ENCODE peak calls at places on chromosomes 4 and X, in five cellular contexts. One of them, this sample, is unnamed.

GRCh38 chrX:135484636-135485289 is 35.7 kb upstream of the INTS6L start:
- DNase-seq in astrocyte of the cerebellum: peak; percentile 32
- DNase-seq in AG10803: peak; percentile 70
- DNase-seq in AG09309: peak; percentile 31
- DNase-seq in SK-N-SH: peak; percentile 21
- DNase-seq in this sample: no peak

GRCh38 chr4:109410226-109410625 is 23.4 kb upstream of the SEC24B start:
- DNase-seq in SK-N-SH: no peak
- DNase-seq in astrocyte of the cerebellum: no peak
- DNase-seq in AG10803: no peak
- DNase-seq in AG09309: no peak
- DNase-seq in this sample: no peak

GRCh38 chr4:88008133-88008621 is 742 bp downstream of the PKD2 start:
- DNase-seq in AG10803: peak; percentile 50
- DNase-seq in AG09309: no peak
- DNase-seq in astrocyte of the cerebellum: no peak
- DNase-seq in SK-N-SH: peak; percentile 81
- DNase-seq in this sample: no peak

GRCh38 chr4:2253160-2254084 is 8.5 kb downstream of the MXD4 start:
- DNase-seq in AG10803: no peak
- DNase-seq in AG09309: no peak
- DNase-seq in SK-N-SH: peak; percentile 21
- DNase-seq in astrocyte of the cerebellum: no peak
- DNase-seq in this sample: no peak

GRCh38 chr4:55291227-55291629 is 54.8 kb upstream of the SRD5A3 start:
- DNase-seq in AG10803: peak; percentile 6
- DNase-seq in AG09309: no peak
- DNase-seq in SK-N-SH: no peak
- DNase-seq in astrocyte of the cerebellum: no peak
- DNase-seq in this sample: no peak

GRCh38 chrX:148501121-148502066 is 977 bp downstream of the AFF2 start:
- DNase-seq in AG09309: no peak
- DNase-seq in AG10803: peak; percentile 0
- DNase-seq in SK-N-SH: peak; percentile 25
- DNase-seq in astrocyte of the cerebellum: no peak
- DNase-seq in this sample: no peak

GRCh38 chrX:109635151-109635550 is 10.2 kb upstream of the KCNE5 start:
- DNase-seq in astrocyte of the cerebellum: no peak
- DNase-seq in AG09309: no peak
- DNase-seq in SK-N-SH: peak; percentile 32
- DNase-seq in AG10803: peak; percentile 4
- DNase-seq in this sample: no peak

GRCh38 chr4:75494563-75494962 is 19.6 kb downstream of the RCHY1 start:
- DNase-seq in SK-N-SH: no peak
- DNase-seq in AG10803: peak; percentile 84
- DNase-seq in AG09309: peak; percentile 71
- DNase-seq in astrocyte of the cerebellum: peak; percentile 40
- DNase-seq in this sample: no peak

GRCh38 chr4:148893095-148893494 is 450.9 kb upstream of the NR3C2 start:
- DNase-seq in astrocyte of the cerebellum: no peak
- DNase-seq in SK-N-SH: no peak
- DNase-seq in AG10803: no peak
- DNase-seq in AG09309: no peak
- DNase-seq in this sample: peak; percentile 16

GRCh38 chr4:11424000-11424399 is 4.7 kb downstream of the HS3ST1 start:
- DNase-seq in SK-N-SH: peak; percentile 53
- DNase-seq in AG09309: no peak
- DNase-seq in astrocyte of the cerebellum: no peak
- DNase-seq in AG10803: no peak
- DNase-seq in this sample: no peak

GRCh38 chr4:3783691-3784306 is 17.6 kb downstream of the ADRA2C start:
- DNase-seq in SK-N-SH: no peak
- DNase-seq in astrocyte of the cerebellum: no peak
- DNase-seq in AG10803: no peak
- DNase-seq in AG09309: no peak
- DNase-seq in this sample: no peak

GRCh38 chr4:15400911-15401671 is 26.7 kb upstream of the C1QTNF7 start:
- DNase-seq in AG10803: peak; percentile 96
- DNase-seq in astrocyte of the cerebellum: no peak
- DNase-seq in SK-N-SH: peak; percentile 4
- DNase-seq in AG09309: peak; percentile 76
- DNase-seq in this sample: no peak

GRCh38 chr4:124061413-124061812 is 651.1 kb downstream of the ANKRD50 start:
- DNase-seq in AG09309: no peak
- DNase-seq in AG10803: peak; percentile 80
- DNase-seq in SK-N-SH: no peak
- DNase-seq in astrocyte of the cerebellum: peak; percentile 94
- DNase-seq in this sample: peak; percentile 56

GRCh38 chrX:148530464-148531077 is 30.2 kb downstream of the AFF2 start:
- DNase-seq in AG09309: peak; percentile 2
- DNase-seq in SK-N-SH: no peak
- DNase-seq in AG10803: peak; percentile 29
- DNase-seq in astrocyte of the cerebellum: peak; percentile 11
- DNase-seq in this sample: no peak

GRCh38 chr4:125368161-125368560 is 53.4 kb downstream of the FAT4 start:
- DNase-seq in SK-N-SH: peak; percentile 1
- DNase-seq in astrocyte of the cerebellum: peak; percentile 23
- DNase-seq in AG10803: peak; percentile 21
- DNase-seq in AG09309: no peak
- DNase-seq in this sample: peak; percentile 37
- H3K4me3 ChIP-seq in SK-N-SH: peak overlapping the region; percentile 27
- H3K4me3 ChIP-seq in astrocyte of the cerebellum: no peak overlapping the region
- H3K4me3 ChIP-seq in AG10803: peak overlapping the region; percentile 14
- H3K4me3 ChIP-seq in AG09309: no peak overlapping the region
- H3K4me3 ChIP-seq in this sample: no peak overlapping the region

GRCh38 chrX:119887721-119888425 is 7.8 kb upstream of the AKAP14 start:
- DNase-seq in SK-N-SH: peak; percentile 86
- DNase-seq in astrocyte of the cerebellum: no peak
- DNase-seq in AG09309: no peak
- DNase-seq in AG10803: peak; percentile 39
- DNase-seq in this sample: no peak
- TF ChIP-seq CTCF in SK-N-SH: peak; percentile 61
- TF ChIP-seq CTCF in astrocyte of the cerebellum: peak; percentile 62
- TF ChIP-seq CTCF in AG09309: peak; percentile 57
- TF ChIP-seq CTCF in AG10803: peak; percentile 55
- TF ChIP-seq CTCF in this sample: peak; percentile 68

DNA sequence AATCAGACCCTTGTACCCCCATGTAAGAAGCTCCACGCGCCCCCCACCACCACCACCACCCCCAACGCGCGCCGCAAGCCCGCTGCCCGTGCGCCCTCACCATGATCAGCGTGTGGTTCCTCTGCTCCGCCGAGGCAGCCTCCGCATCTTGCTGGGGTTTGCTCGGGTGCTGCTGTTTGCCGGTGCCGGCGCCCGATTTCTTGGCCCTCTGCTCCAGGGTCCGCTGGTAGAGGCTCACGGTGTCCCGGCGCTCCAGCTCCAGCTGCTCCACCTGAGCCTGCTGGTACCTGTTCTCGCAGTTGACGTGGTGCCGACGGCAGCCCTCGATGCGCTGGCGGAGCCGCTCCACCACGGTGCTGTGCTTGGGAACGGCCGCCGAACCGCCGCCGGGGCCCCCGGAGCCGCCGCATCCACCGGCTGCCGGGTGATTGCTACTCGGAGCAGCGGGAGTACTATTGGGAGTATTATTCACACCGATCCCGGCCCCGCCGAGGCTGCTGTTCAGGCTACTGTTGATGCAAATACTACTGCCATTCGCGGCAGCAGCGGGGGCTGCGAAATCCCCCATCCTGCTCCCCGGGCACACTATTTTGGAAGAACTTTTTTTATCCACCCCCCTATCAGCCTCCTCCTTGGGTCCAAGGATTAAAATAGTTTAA is 1.1 kb downstream of the MAML3 start:
- DNase-seq in AG10803: peak; percentile 54
- DNase-seq in astrocyte of the cerebellum: no peak
- DNase-seq in AG09309: no peak
- DNase-seq in SK-N-SH: peak; percentile 52
- DNase-seq in this sample: no peak
- H3K4me3 ChIP-seq in AG10803: peak overlapping the region; percentile 88
- H3K4me3 ChIP-seq in astrocyte of the cerebellum: peak overlapping the region; percentile 83
- H3K4me3 ChIP-seq in AG09309: peak overlapping the region; percentile 78
- H3K4me3 ChIP-seq in SK-N-SH: peak overlapping the region; percentile 97
- H3K4me3 ChIP-seq in this sample: peak overlapping the region; percentile 88

GRCh38 chr4:133137571-133137970 is 11.5 kb upstream of the PCDH10 start:
- DNase-seq in astrocyte of the cerebellum: no peak
- DNase-seq in SK-N-SH: no peak
- DNase-seq in AG10803: no peak
- DNase-seq in AG09309: no peak
- DNase-seq in this sample: no peak
- TF ChIP-seq CTCF in astrocyte of the cerebellum: no peak
- TF ChIP-seq CTCF in SK-N-SH: peak; percentile 19
- TF ChIP-seq CTCF in AG10803: no peak
- TF ChIP-seq CTCF in AG09309: no peak
- TF ChIP-seq CTCF in this sample: peak; percentile 33

GRCh38 chrX:45849261-45849660 is 648.6 kb upstream of the DIPK2B start:
- DNase-seq in AG09309: peak; percentile 70
- DNase-seq in AG10803: peak; percentile 87
- DNase-seq in astrocyte of the cerebellum: peak; percentile 84
- DNase-seq in SK-N-SH: peak; percentile 26
- DNase-seq in this sample: peak; percentile 75
- H3K4me3 ChIP-seq in AG09309: peak overlapping the region; percentile 77
- H3K4me3 ChIP-seq in AG10803: peak overlapping the region; percentile 79
- H3K4me3 ChIP-seq in astrocyte of the cerebellum: peak overlapping the region; percentile 74
- H3K4me3 ChIP-seq in SK-N-SH: peak overlapping the region; percentile 68
- H3K4me3 ChIP-seq in this sample: peak overlapping the region; percentile 86

DNA sequence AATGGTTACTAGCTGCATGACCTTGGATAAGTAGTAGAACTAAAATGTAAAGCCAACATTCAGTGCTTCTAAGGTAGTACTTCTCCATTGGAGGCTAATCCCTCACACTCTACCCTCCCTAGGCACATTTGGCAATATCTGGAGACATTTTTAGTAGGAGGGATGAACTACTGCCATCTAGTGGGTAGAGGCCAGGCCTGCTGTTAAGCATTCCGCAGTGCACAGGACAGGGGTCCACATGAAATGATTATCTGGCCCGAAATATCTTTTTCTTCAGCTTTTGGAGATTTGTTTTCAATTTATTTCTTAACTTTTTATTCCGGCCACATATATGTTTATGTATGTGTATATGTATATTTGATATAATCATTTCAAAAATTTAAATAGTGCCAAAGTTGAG is 36.0 kb upstream of the SPANXC start:
- DNase-seq in astrocyte of the cerebellum: no peak
- DNase-seq in SK-N-SH: peak; percentile 38
- DNase-seq in AG09309: no peak
- DNase-seq in AG10803: peak; percentile 4
- DNase-seq in this sample: no peak
- TF ChIP-seq CTCF in astrocyte of the cerebellum: peak; percentile 70
- TF ChIP-seq CTCF in SK-N-SH: peak; percentile 84
- TF ChIP-seq CTCF in AG09309: peak; percentile 63
- TF ChIP-seq CTCF in AG10803: peak; percentile 60
- TF ChIP-seq CTCF in this sample: peak; percentile 74

GRCh38 chr4:82786004-82786400 is 12.6 kb downstream of the SCD5 start:
- DNase-seq in SK-N-SH: no peak
- DNase-seq in AG10803: no peak
- DNase-seq in astrocyte of the cerebellum: no peak
- DNase-seq in AG09309: no peak
- DNase-seq in this sample: no peak

GRCh38 chr4:82785248-82786003 is 13.2 kb downstream of the SCD5 start:
- DNase-seq in astrocyte of the cerebellum: peak; percentile 75
- DNase-seq in AG10803: peak; percentile 90
- DNase-seq in SK-N-SH: no peak
- DNase-seq in AG09309: peak; percentile 78
- DNase-seq in this sample: no peak

GRCh38 chr4:82786794-82787193 is 11.8 kb downstream of the SCD5 start:
- DNase-seq in AG09309: no peak
- DNase-seq in AG10803: no peak
- DNase-seq in SK-N-SH: no peak
- DNase-seq in astrocyte of the cerebellum: no peak
- DNase-seq in this sample: no peak

GRCh38 chr4:82782626-82783025 is 16.0 kb downstream of the SCD5 start:
- DNase-seq in astrocyte of the cerebellum: no peak
- DNase-seq in SK-N-SH: no peak
- DNase-seq in AG10803: no peak
- DNase-seq in AG09309: no peak
- DNase-seq in this sample: no peak

DNA sequence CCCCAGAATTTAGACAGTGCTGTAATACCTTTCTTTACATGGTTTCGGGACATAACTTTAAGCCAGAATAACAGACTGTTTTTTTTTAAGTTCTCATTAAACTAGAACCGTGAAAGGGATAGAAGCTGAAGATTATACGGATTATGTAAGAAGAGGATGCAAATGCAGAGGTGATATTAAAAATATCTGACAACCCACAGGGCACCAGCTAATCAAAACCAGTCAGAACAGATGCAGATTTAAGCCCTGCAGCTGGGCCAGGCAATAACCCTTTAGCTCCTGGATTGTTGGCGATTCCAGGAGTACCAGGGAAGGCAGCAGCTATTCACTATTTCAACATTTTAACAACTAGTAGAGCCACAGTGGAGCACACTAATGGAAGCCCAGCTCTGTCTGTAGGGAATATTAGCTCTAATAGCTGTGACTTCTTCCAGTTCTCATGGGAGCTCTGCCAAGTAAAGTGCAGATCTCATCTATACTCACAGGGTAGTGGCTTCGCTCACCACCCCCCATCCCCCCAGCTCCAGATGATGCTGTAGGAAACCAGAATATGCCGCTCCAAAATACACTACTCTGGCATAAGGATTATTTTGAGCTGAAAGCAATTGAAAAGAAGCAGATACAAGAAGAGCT is 13.9 kb downstream of the SCD5 start:
- DNase-seq in SK-N-SH: peak; percentile 72
- DNase-seq in AG10803: peak; percentile 49
- DNase-seq in astrocyte of the cerebellum: no peak
- DNase-seq in AG09309: no peak
- DNase-seq in this sample: no peak
- H3K4me3 ChIP-seq in SK-N-SH: peak overlapping the region; percentile 48
- H3K4me3 ChIP-seq in AG10803: peak overlapping the region; percentile 15
- H3K4me3 ChIP-seq in astrocyte of the cerebellum: no peak overlapping the region
- H3K4me3 ChIP-seq in AG09309: peak overlapping the region; percentile 8
- H3K4me3 ChIP-seq in this sample: no peak overlapping the region

DNA sequence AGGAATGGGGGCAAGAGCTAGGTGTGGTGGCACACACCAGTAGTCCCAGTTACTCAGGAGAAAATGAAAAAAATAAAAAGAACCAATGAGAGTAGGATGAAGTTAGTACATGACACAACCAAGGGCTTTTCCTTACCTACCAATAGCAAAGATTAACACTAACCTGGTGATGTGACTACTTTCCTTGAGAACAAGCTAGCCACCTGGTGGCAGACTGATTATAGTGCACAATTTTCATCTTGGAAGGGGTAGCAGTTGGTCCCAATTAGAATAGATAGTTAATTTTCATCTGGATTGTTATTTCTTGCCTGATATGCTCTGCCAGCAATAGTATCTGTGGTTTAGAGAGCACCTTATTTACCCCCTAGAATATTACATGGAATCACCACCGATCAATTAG is 1216.8 kb upstream of the PABPC4L start:
- DNase-seq in AG10803: no peak
- DNase-seq in astrocyte of the cerebellum: no peak
- DNase-seq in SK-N-SH: peak; percentile 10
- DNase-seq in AG09309: no peak
- DNase-seq in this sample: no peak
- TF ChIP-seq CTCF in AG10803: no peak
- TF ChIP-seq CTCF in astrocyte of the cerebellum: peak; percentile 45
- TF ChIP-seq CTCF in SK-N-SH: peak; percentile 62
- TF ChIP-seq CTCF in AG09309: peak; percentile 31
- TF ChIP-seq CTCF in this sample: peak; percentile 47

This sample was measured in retinal pigment epithelial cell.